ENCODE peak calls at places on chromosome 4, in nine cellular contexts. N, W, V, C, K, J, U, Q and S are unnamed samples.

GRCh38 chr4:166499820-166500219 is 626.8 kb downstream of the TLL1 start:
- DNase-seq in N (no peak), W (no peak), V (no peak), C (peak; percentile 8), K (no peak), J (no peak), U (no peak), Q (no peak), S (no peak)

GRCh38 chr4:163693776-163694175 is 199.3 kb downstream of the TMA16 start:
- DNase-seq in N (no peak), W (no peak), V (no peak), C (peak; percentile 51), K (no peak), J (no peak), U (no peak), Q (no peak), S (no peak)

GRCh38 chr4:105196523-105197145 is 50.0 kb downstream of the TET2 start:
- DNase-seq in N (no peak), W (no peak), V (no peak), C (no peak), K (no peak), J (no peak), U (no peak), Q (no peak), S (no peak)

GRCh38 chr4:8316911-8317351 is 47.4 kb downstream of the HTRA3 start:
- DNase-seq in N (no peak), W (peak; percentile 50), V (no peak), C (no peak), K (no peak), J (no peak), U (no peak), Q (no peak), S (no peak)

GRCh38 chr4:2248821-2249261 is 6.9 kb upstream of the HAUS3 start:
- DNase-seq in N (peak; percentile 1), W (peak; percentile 82), V (no peak), C (no peak), K (peak; percentile 24), J (no peak), U (no peak), Q (no peak), S (no peak)

GRCh38 chr4:187619319-187619718 is 376.3 kb upstream of the ZFP42 start:
- DNase-seq in N (no peak), W (no peak), V (no peak), C (no peak), K (no peak), J (no peak), U (no peak), Q (no peak), S (no peak)

GRCh38 chr4:172942840-172943239 is 225.8 kb upstream of the GALNT7 start:
- DNase-seq in N (no peak), W (no peak), V (no peak), C (no peak), K (no peak), J (no peak), U (no peak), Q (no peak), S (no peak)

GRCh38 chr4:23455482-23455881 is 434.4 kb downstream of the PPARGC1A start:
- DNase-seq in N (no peak), W (no peak), V (no peak), C (no peak), K (no peak), J (no peak), U (no peak), Q (no peak), S (no peak)

GRCh38 chr4:155667538-155668511 is 1.2 kb downstream of the GUCY1A1 start:
- DNase-seq in N (no peak), W (peak; percentile 82), V (peak; percentile 66), C (peak; percentile 47), K (no peak), J (peak; percentile 35), U (peak; percentile 37), Q (peak; percentile 61), S (peak; percentile 23)

GRCh38 chr4:98802673-98803286 is 126.2 kb downstream of the EIF4E start:
- DNase-seq in N (no peak), W (no peak), V (peak; percentile 12), C (no peak), K (no peak), J (no peak), U (no peak), Q (no peak), S (no peak)

GRCh38 chr4:15341733-15342300 is 86.0 kb upstream of the C1QTNF7 start:
- DNase-seq in N (no peak), W (no peak), V (no peak), C (no peak), K (no peak), J (no peak), U (no peak), Q (no peak), S (no peak)
- H3K4me3 ChIP-seq in N (no peak overlapping the region), W (peak overlapping the region; percentile 32), V (no peak overlapping the region), C (no peak overlapping the region), K (no peak overlapping the region), J (no peak overlapping the region), U (no peak overlapping the region), Q (no peak overlapping the region), S (no peak overlapping the region)

DNA sequence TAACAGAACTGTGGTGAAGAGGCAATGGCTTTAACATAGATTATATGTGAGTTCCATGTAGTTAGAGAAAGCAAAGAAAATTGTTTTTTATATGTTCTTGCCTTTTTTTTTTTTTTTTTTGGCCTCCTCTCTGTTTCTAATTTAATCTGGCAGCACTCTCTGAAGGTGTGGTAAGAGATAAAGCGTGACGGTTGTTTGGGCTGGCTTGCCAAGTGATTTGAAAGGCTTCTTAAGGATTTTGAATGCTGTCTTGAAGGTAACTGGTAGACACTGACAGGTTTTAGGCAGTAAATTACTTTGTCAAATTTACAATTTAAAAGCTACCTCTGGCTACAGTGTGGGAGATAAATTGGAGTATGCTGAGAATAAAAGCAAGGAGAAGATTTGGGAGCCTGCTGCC is 269.3 kb upstream of the HS3ST1 start:
- DNase-seq in N (no peak), W (no peak), V (no peak), C (no peak), K (no peak), J (no peak), U (no peak), Q (no peak), S (no peak)
- H3K9me3 ChIP-seq in N (no peaks in the 10 kb centered on the region), W (peaks cover 14% of the 10 kb centered on the region), V (peaks cover 2% of the 10 kb centered on the region), C (peaks cover 7% of the 10 kb centered on the region), K (no peaks in the 10 kb centered on the region), J (peaks cover 8% of the 10 kb centered on the region), U (peaks cover 6% of the 10 kb centered on the region), Q (peaks cover 17% of the 10 kb centered on the region), S (no peaks in the 10 kb centered on the region)

GRCh38 chr4:175970072-175970471 is 95.6 kb upstream of the WDR17 start:
- DNase-seq in N (no peak), W (no peak), V (peak; percentile 21), C (no peak), K (no peak), J (no peak), U (no peak), Q (no peak), S (no peak)
- H3K36me3 ChIP-seq in N (no peaks in the 10 kb centered on the region), W (no peaks in the 10 kb centered on the region), V (no peaks in the 10 kb centered on the region), C (no peaks in the 10 kb centered on the region), K (no peaks in the 10 kb centered on the region), J (no peaks in the 10 kb centered on the region), U (no peaks in the 10 kb centered on the region), Q (no peaks in the 10 kb centered on the region), S (no peaks in the 10 kb centered on the region)

GRCh38 chr4:126915999-126916625 is 716.6 kb upstream of the INTU start:
- DNase-seq in N (no peak), W (no peak), V (no peak), C (no peak), K (no peak), J (no peak), U (no peak), Q (no peak), S (no peak)
- H3K4me3 ChIP-seq in N (no peak overlapping the region), W (no peak overlapping the region), V (no peak overlapping the region), C (no peak overlapping the region), K (no peak overlapping the region), J (no peak overlapping the region), U (no peak overlapping the region), Q (no peak overlapping the region), S (no peak overlapping the region)

DNA sequence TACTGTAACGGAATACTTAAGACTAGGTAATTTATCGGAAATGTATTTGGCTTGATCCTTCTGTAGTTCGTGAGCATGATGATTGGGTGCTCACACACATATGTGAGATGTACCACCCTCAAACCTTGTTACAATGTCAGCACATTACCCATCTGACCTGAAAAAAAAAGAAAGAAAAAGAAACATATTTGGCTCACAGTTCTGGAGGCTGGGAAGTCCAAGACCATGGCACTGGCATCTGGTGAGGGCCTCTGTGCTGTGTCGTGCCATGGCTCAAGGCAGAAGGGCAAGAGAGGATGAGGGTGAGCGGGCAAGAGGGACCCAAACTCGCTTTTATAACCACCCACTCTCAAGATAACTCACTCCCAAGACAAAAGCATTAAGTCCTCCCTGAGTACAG is 7.0 kb upstream of the CLDN24 start:
- DNase-seq in N (no peak), W (peak; percentile 35), V (no peak), C (no peak), K (no peak), J (no peak), U (no peak), Q (no peak), S (no peak)
- H3K9me3 ChIP-seq in N (no peaks in the 10 kb centered on the region), W (no peaks in the 10 kb centered on the region), V (no peaks in the 10 kb centered on the region), C (no peaks in the 10 kb centered on the region), K (peaks cover 12% of the 10 kb centered on the region), J (no peaks in the 10 kb centered on the region), U (no peaks in the 10 kb centered on the region), Q (no peaks in the 10 kb centered on the region), S (peaks cover 2% of the 10 kb centered on the region)

DNA sequence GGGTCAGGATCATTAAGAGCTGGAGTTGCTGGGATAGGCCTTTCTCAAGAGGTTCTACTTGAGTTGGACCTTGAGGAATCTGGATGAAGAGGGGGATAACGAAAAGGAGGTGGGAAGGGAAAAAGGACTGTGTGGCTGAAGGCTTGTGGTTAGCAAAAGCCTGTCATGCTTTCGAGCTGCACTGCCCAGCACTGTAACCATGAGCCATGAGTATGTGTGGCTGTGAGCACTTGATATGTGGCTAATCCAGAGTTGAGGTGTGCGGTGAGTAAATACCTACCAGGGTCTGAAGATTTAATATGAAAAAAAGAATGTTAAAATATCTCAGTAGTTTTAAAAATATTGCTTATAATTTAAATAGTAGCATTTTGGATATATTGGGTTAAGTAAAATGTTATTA is 11.4 kb downstream of the TMEM165 start:
- DNase-seq in N (no peak), W (no peak), V (no peak), C (no peak), K (no peak), J (no peak), U (no peak), Q (no peak), S (no peak)
- H3K36me3 ChIP-seq in N (peaks cover 24% of the 10 kb centered on the region), W (peaks cover 34% of the 10 kb centered on the region), V (peaks cover 9% of the 10 kb centered on the region), C (peaks cover 29% of the 10 kb centered on the region), K (peaks cover 60% of the 10 kb centered on the region), J (no peaks in the 10 kb centered on the region), U (peaks cover 17% of the 10 kb centered on the region), Q (peaks cover 44% of the 10 kb centered on the region), S (peaks cover 38% of the 10 kb centered on the region)

DNA sequence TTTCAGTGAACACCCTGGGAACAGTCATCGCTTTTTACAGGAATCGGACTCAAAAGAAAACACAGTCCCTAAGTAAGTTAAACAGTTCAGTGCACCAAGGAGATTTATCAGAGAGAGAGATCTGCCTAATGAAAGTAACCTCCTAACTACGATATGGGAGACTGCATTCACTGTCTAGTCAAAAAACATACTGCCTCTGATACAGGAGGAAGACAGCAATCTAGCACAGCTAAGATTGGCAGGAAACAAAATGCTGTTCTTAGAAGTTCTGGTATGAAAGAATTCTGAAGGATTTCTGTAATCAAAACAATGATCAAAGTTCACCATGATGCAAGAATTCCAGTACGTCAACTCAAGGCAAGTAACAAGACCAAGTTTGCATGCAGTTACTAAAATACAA is 92.8 kb downstream of the MAML3 start:
- DNase-seq in N (no peak), W (no peak), V (peak; percentile 66), C (no peak), K (no peak), J (no peak), U (no peak), Q (no peak), S (no peak)
- H3K4me3 ChIP-seq in N (no peak overlapping the region), W (no peak overlapping the region), V (no peak overlapping the region), C (no peak overlapping the region), K (no peak overlapping the region), J (no peak overlapping the region), U (no peak overlapping the region), Q (no peak overlapping the region), S (no peak overlapping the region)